ENCODE peak calls at places on chromosomes 4 and X, in six cellular contexts. N is naive thymus-derived CD4-positive, alpha-beta T cell; O is thoracic aorta; W is suprapubic skin; B is aorta; Y is H9. K is an unnamed sample.

GRCh38 chr4:165131247-165131832 is 18.7 kb upstream of the TMEM192 start:
- DNase-seq in N (peak; percentile 57), O (no peak), W (peak; percentile 78), B (no peak), Y (peak; percentile 65), K (no peak)

GRCh38 chrX:110317079-110317819 is 636 bp downstream of the AMMECR1 start:
- DNase-seq in N (no peak), O (no peak), W (peak; percentile 62), B (peak; percentile 52), Y (no peak), K (peak; percentile 21)

GRCh38 chrX:154354013-154354412 is 20.4 kb downstream of the FLNA start:
- DNase-seq in N (no peak), O (no peak), W (no peak), B (no peak), Y (no peak), K (no peak)

GRCh38 chr4:128782076-128782715 is 27.3 kb upstream of the JADE1 start:
- DNase-seq in N (peak; percentile 11), O (no peak), W (no peak), B (no peak), Y (no peak), K (peak; percentile 51)

GRCh38 chrX:139538907-139539593 is 8.5 kb downstream of the F9 start:
- DNase-seq in N (no peak), O (no peak), W (no peak), B (no peak), Y (no peak), K (no peak)

GRCh38 chr4:55611358-55612059 is 19.5 kb upstream of the PDCL2 start:
- DNase-seq in N (no peak), O (no peak), W (no peak), B (no peak), Y (no peak), K (no peak)

GRCh38 chrX:149259241-149259640 is 245.9 kb downstream of the IDS start:
- DNase-seq in N (no peak), O (no peak), W (no peak), B (no peak), Y (no peak), K (no peak)

GRCh38 chr4:128796934-128797333 is 12.6 kb upstream of the JADE1 start:
- DNase-seq in N (no peak), O (no peak), W (no peak), B (no peak), Y (no peak), K (no peak)

GRCh38 chr4:153409412-153409811 is 56.7 kb upstream of the TMEM131L start:
- DNase-seq in N (no peak), O (no peak), W (no peak), B (peak; percentile 60), Y (no peak), K (no peak)

GRCh38 chrX:129235903-129236302 is 287.4 kb downstream of the SMARCA1 start:
- DNase-seq in N (no peak), O (no peak), W (no peak), B (no peak), Y (no peak), K (no peak)

GRCh38 chr4:7332216-7333023 is 102.3 kb downstream of the PSAPL1 start:
- DNase-seq in N (no peak), O (no peak), W (no peak), B (peak; percentile 49), Y (no peak), K (no peak)

GRCh38 chrX:35166023-35166422 is 223.4 kb downstream of the FAM47B start:
- DNase-seq in N (no peak), O (no peak), W (no peak), B (no peak), Y (no peak), K (no peak)

GRCh38 chr4:16991455-16991854 is 93.0 kb upstream of the LDB2 start:
- DNase-seq in N (no peak), O (no peak), W (no peak), B (no peak), Y (peak; percentile 3), K (no peak)

GRCh38 chr4:16993966-16994840 is 95.8 kb upstream of the LDB2 start:
- DNase-seq in N (no peak), O (no peak), W (no peak), B (no peak), Y (peak; percentile 35), K (no peak)

GRCh38 chr4:16995451-16995850 is 97.0 kb upstream of the LDB2 start:
- DNase-seq in N (no peak), O (no peak), W (no peak), B (no peak), Y (peak; percentile 60), K (no peak)
- H3K27ac ChIP-seq in N (no peak overlapping the region), O (no peak overlapping the region), W (no peak overlapping the region), B (no peak overlapping the region), Y (no peak overlapping the region), K (no peak overlapping the region)

GRCh38 chrX:107207943-107208342 is 1.5 kb downstream of the DNAAF6 start:
- DNase-seq in N (no peak), O (no peak), W (no peak), B (no peak), Y (no peak), K (no peak)
- H3K4me1 ChIP-seq in N (no peaks in the 10 kb centered on the region), O (no peaks in the 10 kb centered on the region), W (no peaks in the 10 kb centered on the region), B (no peaks in the 10 kb centered on the region), Y (peaks cover 2% of the 10 kb centered on the region), K (no peaks in the 10 kb centered on the region)

DNA sequence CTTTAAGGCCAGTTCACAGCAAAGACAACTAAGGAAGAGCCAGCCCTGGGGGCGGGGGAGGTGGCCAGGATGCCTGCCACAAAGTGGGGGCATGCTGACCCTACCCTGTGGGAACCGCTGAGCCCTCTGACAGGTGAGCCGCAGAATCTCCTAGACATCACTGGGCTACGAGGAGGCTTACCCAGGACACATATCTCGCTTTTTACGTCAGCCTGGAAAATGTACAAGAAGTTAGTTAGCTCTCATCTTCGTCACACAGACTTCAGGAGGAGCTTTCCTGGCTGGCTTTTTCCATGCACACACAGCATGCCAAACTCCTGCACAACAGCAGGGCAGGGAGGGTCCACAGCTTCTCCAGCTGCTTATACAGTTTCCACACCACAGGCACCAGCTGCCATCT is 64.5 kb upstream of the PDLIM3 start:
- DNase-seq in N (no peak), O (no peak), W (no peak), B (no peak), Y (no peak), K (peak; percentile 81)
- H3K27ac ChIP-seq in N (no peak overlapping the region), O (peak overlapping the region; percentile 46), W (no peak overlapping the region), B (no peak overlapping the region), Y (no peak overlapping the region), K (peak overlapping the region; percentile 77)

DNA sequence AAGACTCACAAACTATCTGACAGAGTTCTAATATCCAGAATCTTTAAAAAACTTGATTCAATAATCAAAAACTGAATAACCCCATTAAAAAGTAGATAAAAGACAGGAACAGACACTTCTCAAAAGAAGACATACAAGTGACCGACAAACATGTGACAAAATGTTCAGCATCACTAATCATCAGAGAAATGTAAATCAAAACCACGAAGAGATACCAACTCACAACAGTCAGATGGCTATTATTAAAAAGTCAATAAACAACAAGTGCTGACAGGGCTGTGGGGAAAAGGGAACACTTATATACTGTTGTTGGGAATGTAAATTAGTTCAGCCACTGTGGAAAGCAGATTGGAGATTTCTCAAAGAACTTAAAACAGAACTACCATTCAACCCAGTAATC is 138.1 kb upstream of the RASGEF1B start:
- DNase-seq in N (no peak), O (no peak), W (no peak), B (no peak), Y (no peak), K (no peak)
- H3K4me1 ChIP-seq in N (peaks cover 4% of the 10 kb centered on the region), O (peaks cover 11% of the 10 kb centered on the region), W (no peaks in the 10 kb centered on the region), B (no peaks in the 10 kb centered on the region), Y (no peaks in the 10 kb centered on the region), K (no peaks in the 10 kb centered on the region)

DNA sequence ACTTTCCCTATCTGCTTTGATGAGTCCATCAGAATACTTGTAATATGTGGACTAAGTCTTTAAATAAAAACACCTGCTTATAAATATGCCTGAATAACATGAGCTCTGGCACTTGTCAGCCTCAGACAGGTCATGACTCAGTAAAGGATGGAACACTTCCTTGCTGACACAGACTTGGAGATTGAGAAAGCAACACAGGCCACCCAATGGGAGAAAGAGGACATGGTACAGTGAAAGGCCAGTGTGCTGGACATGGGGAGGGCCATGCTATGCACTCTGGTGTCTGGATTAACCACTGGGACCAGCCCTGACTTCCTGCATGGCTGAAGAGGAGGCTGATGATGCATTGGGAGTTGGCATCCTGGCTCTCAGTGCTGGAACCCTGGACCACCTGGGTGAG is 149.5 kb downstream of the DHRSX start:
- DNase-seq in N (no peak), O (no peak), W (no peak), B (no peak), Y (no peak), K (no peak)
- H3K27ac ChIP-seq in N (no peak overlapping the region), O (no peak overlapping the region), W (no peak overlapping the region), B (no peak overlapping the region), Y (no peak overlapping the region), K (no peak overlapping the region)

GRCh38 chr4:41575207-41575606 is 37.2 kb downstream of the LIMCH1 start:
- DNase-seq in N (no peak), O (no peak), W (no peak), B (no peak), Y (no peak), K (no peak)
- H3K4me1 ChIP-seq in N (no peaks in the 10 kb centered on the region), O (peaks cover 60% of the 10 kb centered on the region), W (peaks cover 12% of the 10 kb centered on the region), B (peaks cover 7% of the 10 kb centered on the region), Y (peaks cover under 1% of the 10 kb centered on the region), K (peaks cover 40% of the 10 kb centered on the region)

GRCh38 chr4:168736831-168737230 is 240.0 kb downstream of the PALLD start:
- DNase-seq in N (no peak), O (no peak), W (no peak), B (no peak), Y (no peak), K (no peak)
- H3K27ac ChIP-seq in N (no peak overlapping the region), O (no peak overlapping the region), W (no peak overlapping the region), B (no peak overlapping the region), Y (no peak overlapping the region), K (no peak overlapping the region)

GRCh38 chrX:15601932-15602331 is 1.2 kb upstream of the ACE2 start:
- DNase-seq in N (no peak), O (no peak), W (no peak), B (no peak), Y (no peak), K (no peak)
- H3K4me1 ChIP-seq in N (no peaks in the 10 kb centered on the region), O (no peaks in the 10 kb centered on the region), W (no peaks in the 10 kb centered on the region), B (no peaks in the 10 kb centered on the region), Y (no peaks in the 10 kb centered on the region), K (no peaks in the 10 kb centered on the region)

GRCh38 chr4:4697584-4697983 is 155.7 kb upstream of the STX18 start:
- DNase-seq in N (no peak), O (no peak), W (no peak), B (no peak), Y (no peak), K (no peak)
- H3K27ac ChIP-seq in N (no peak overlapping the region), O (no peak overlapping the region), W (no peak overlapping the region), B (no peak overlapping the region), Y (no peak overlapping the region), K (no peak overlapping the region)